ENCODE peak calls at places on chromosomes 7 and 10, in five cellular contexts. U is heart right ventricle, T is tibial nerve, A is fibroblast of lung, I is PC-3. J is an unnamed sample.

GRCh38 chr10:34701194-34701593 is 113.9 kb downstream of the PARD3 start:
- DNase-seq in U (no peak), T (no peak), A (no peak), I (no peak), J (no peak)

GRCh38 chr10:101453791-101454718 is 100.1 kb downstream of the BTRC start:
- DNase-seq in U (no peak), T (no peak), A (peak; percentile 60), I (peak; percentile 16), J (no peak)

GRCh38 chr10:17502788-17503187 is 48.4 kb upstream of the ST8SIA6 start:
- DNase-seq in U (no peak), T (no peak), A (no peak), I (no peak), J (no peak)

GRCh38 chr7:69906309-69906995 is 308.2 kb downstream of the AUTS2 start:
- DNase-seq in U (no peak), T (no peak), A (peak; percentile 37), I (no peak), J (no peak)

GRCh38 chr10:19816420-19817250 is at the start of gene PLXDC2:
- DNase-seq in U (peak; percentile 50), T (peak; percentile 42), A (peak; percentile 36), I (peak; percentile 9), J (peak; percentile 33)

GRCh38 chr10:8473205-8473604 is 418.7 kb downstream of the GATA3 start:
- DNase-seq in U (no peak), T (no peak), A (peak; percentile 26), I (peak; percentile 34), J (no peak)

GRCh38 chr7:11252705-11253272 is 279.1 kb downstream of the PHF14 start:
- DNase-seq in U (no peak), T (no peak), A (no peak), I (peak; percentile 37), J (no peak)

GRCh38 chr7:108716783-108717182 is 147.1 kb downstream of the DNAJB9 start:
- DNase-seq in U (no peak), T (no peak), A (peak; percentile 76), I (peak; percentile 57), J (no peak)

GRCh38 chr7:150405584-150406310 is 26.6 kb downstream of the ZNF775 start:
- DNase-seq in U (peak; percentile 54), T (peak; percentile 31), A (no peak), I (no peak), J (no peak)

GRCh38 chr10:77888356-77888703 is 38.2 kb downstream of the DLG5 start:
- DNase-seq in U (no peak), T (no peak), A (no peak), I (no peak), J (no peak)

GRCh38 chr10:86218160-86218559 is 148.4 kb downstream of the GRID1 start:
- DNase-seq in U (no peak), T (no peak), A (no peak), I (no peak), J (no peak)

GRCh38 chr7:1505731-1506550 is 1.8 kb upstream of the INTS1 start:
- DNase-seq in U (no peak), T (no peak), A (no peak), I (peak; percentile 11), J (no peak)

GRCh38 chr10:79884006-79884405 is 57.5 kb downstream of the NUTM2E start:
- DNase-seq in U (no peak), T (no peak), A (no peak), I (no peak), J (no peak)

GRCh38 chr10:824497-824896 is 107.0 kb downstream of the LARP4B start:
- DNase-seq in U (no peak), T (no peak), A (no peak), I (no peak), J (no peak)

GRCh38 chr10:21069278-21069677 is 172.2 kb upstream of the NEBL start:
- DNase-seq in U (no peak), T (no peak), A (no peak), I (no peak), J (no peak)

GRCh38 chr10:61896854-61897661 is 4.4 kb upstream of the ARID5B start:
- DNase-seq in U (peak; percentile 56), T (peak; percentile 65), A (peak; percentile 66), I (peak; percentile 91), J (peak; percentile 20)

GRCh38 chr10:95394161-95394880 is 103.5 kb upstream of the PDLIM1 start:
- DNase-seq in U (no peak), T (no peak), A (peak; percentile 52), I (peak; percentile 87), J (no peak)

GRCh38 chr7:120760050-120760449 is 97.9 kb downstream of the TSPAN12 start:
- DNase-seq in U (no peak), T (no peak), A (no peak), I (no peak), J (no peak)

GRCh38 chr7:8176370-8177081 is 85.4 kb downstream of the ICA1 start:
- DNase-seq in U (no peak), T (no peak), A (no peak), I (no peak), J (no peak)

GRCh38 chr7:80224416-80224815 is 89.8 kb downstream of the GNAI1 start:
- DNase-seq in U (no peak), T (no peak), A (no peak), I (no peak), J (no peak)

GRCh38 chr7:151936207-151936606 is 20.0 kb upstream of the GALNTL5 start:
- DNase-seq in U (no peak), T (no peak), A (no peak), I (no peak), J (no peak)
- H3K27ac ChIP-seq in U (peak overlapping the region; percentile 89), T (no peak overlapping the region), A (no peak overlapping the region), I (no peak overlapping the region), J (no peak overlapping the region)

GRCh38 chr7:129615018-129615417 is 3.5 kb downstream of the NRF1 start:
- DNase-seq in U (no peak), T (no peak), A (peak; percentile 28), I (no peak), J (no peak)

GRCh38 chr7:129610709-129611245 is 743 bp upstream of the NRF1 start:
- DNase-seq in U (no peak), T (no peak), A (no peak), I (no peak), J (no peak)

GRCh38 chr7:129613016-129613337 is 1.5 kb downstream of the NRF1 start:
- DNase-seq in U (no peak), T (no peak), A (no peak), I (no peak), J (no peak)

GRCh38 chr7:129611246-129612111 is at the start of gene NRF1:
- DNase-seq in U (peak; percentile 92), T (peak; percentile 79), A (peak; percentile 91), I (peak; percentile 84), J (peak; percentile 90)

DNA sequence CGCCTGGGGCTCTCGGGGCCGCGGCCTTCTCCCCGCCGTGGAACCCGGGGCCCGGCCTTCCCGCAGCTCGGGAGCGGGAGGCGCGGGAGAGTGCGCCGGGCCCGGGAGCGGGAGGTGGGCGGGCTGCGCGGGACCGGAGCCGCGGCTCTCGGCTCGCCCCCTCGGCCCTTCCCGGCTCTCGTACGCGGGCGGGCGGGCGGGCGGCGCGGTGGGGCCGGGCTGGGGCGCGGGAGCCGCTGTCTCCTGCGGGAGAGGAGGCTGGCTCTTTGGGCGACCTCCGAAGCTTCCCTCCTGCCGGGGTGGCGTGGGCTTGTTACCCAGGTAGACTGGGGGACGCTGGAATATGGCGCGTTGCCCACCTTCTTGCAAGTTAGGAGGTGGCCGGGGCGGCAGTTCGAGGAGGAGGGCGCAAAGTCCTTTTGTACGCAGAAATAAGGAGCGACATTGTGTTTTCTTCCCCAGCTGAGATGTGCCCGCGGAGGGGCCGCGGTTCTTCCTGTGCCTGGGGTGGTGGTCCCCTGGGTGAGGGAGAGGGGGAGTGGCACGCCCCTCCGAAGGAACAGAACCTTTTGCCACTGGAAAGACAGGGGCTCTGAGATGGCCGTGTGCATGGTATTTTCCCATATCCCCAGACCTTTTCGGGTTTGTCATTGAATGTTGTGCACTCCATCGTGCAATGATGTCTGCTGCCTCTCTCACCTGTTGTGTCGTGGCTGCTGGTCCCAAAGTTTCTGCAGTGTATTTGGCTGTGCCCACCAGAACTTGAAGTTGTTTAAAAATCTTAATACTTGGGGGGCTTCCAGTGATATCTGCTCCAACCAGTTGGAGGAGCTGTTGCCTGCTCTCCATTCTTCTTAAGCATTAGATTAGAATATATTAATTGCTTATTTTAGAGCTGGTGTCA is 844 bp downstream of the NRF1 start:
- DNase-seq in U (peak; percentile 52), T (peak; percentile 40), A (peak; percentile 43), I (peak; percentile 11), J (peak; percentile 68)
- TF ChIP-seq CTCF in U (peak; percentile 48), T (peak; percentile 47), A (peak; percentile 65), I (peak; percentile 72), J (no peak)

GRCh38 chr10:11796439-11796838 is 26.7 kb upstream of the PROSER2 start:
- DNase-seq in U (no peak), T (no peak), A (no peak), I (no peak), J (no peak)

GRCh38 chr10:11797281-11797680 is 25.9 kb upstream of the PROSER2 start:
- DNase-seq in U (no peak), T (no peak), A (no peak), I (no peak), J (no peak)

GRCh38 chr10:11797847-11798633 is 25.1 kb upstream of the PROSER2 start:
- DNase-seq in U (no peak), T (no peak), A (no peak), I (no peak), J (no peak)

GRCh38 chr10:11798862-11799735 is 24.1 kb upstream of the PROSER2 start:
- DNase-seq in U (no peak), T (no peak), A (no peak), I (no peak), J (no peak)

DNA sequence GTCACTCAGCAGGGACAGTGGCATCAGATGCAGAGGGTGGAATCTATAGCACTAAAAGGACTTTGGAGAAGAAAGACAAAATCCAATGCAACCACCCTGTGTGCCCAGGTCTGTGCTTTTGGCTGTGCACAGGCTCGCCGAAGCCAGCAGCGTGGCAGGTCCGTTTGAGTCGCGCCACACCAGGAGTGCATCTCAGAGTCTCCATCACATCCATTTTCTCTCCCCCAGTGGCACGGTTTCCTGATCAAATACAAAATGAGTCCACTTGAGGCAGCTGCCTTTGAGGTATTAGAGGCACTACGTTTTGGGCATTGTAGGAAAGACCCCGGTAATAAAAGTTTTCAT is 23.4 kb upstream of the PROSER2 start:
- DNase-seq in U (no peak), T (no peak), A (no peak), I (no peak), J (no peak)
- H3K4me3 ChIP-seq in U (no peak overlapping the region), T (no peak overlapping the region), A (no peak overlapping the region), I (no peak overlapping the region), J (no peak overlapping the region)

GRCh38 chr10:89478739-89479116 is 56.7 kb downstream of the SLC16A12 start:
- DNase-seq in U (no peak), T (no peak), A (peak; percentile 89), I (no peak), J (no peak)

GRCh38 chr10:89478085-89478738 is 57.2 kb downstream of the SLC16A12 start:
- DNase-seq in U (no peak), T (no peak), A (peak; percentile 66), I (no peak), J (no peak)

GRCh38 chr10:89480047-89480446 is 55.3 kb downstream of the SLC16A12 start:
- DNase-seq in U (no peak), T (peak; percentile 76), A (peak; percentile 29), I (no peak), J (no peak)

GRCh38 chr10:89481662-89482061 is 53.7 kb downstream of the SLC16A12 start:
- DNase-seq in U (no peak), T (no peak), A (peak; percentile 88), I (peak; percentile 64), J (no peak)

DNA sequence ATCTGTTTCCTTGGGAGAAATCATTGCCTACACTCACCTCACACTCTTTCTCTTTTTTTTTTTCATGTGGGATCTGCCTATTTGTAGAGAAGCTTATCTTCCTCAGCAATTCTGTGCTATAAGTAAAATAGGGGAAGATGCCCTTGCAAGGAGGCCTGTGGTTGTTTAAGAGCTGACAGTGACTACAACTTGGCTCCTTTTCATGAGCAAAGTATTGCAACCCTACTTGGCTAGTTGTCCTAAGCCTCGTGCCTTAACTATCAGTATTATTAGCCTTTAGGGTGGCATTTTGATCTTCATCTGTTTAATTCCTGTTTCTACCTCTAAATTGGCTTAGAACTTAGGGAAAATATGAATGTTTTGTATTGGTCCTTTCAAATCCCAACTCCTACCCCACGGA is 56.1 kb downstream of the SLC16A12 start:
- DNase-seq in U (no peak), T (peak; percentile 49), A (no peak), I (no peak), J (no peak)
- H3K27ac ChIP-seq in U (peak overlapping the region; percentile 65), T (peak overlapping the region; percentile 77), A (no peak overlapping the region), I (no peak overlapping the region), J (no peak overlapping the region)